ENCODE peak calls at places on chromosome 21, in seven cellular contexts. One of them, this sample, is unnamed.

GRCh38 chr21:45533731-45534571 is 8.3 kb downstream of the SLC19A1 start:
- DNase-seq in SK-MEL-5: no peak
- DNase-seq in iris pigment epithelial cell: no peak
- DNase-seq in substantia nigra: peak; percentile 35
- DNase-seq in aorta: peak; percentile 45
- DNase-seq in renal cortical epithelial cell: no peak
- DNase-seq in progenitor cell of endocrine pancreas: no peak
- DNase-seq in this sample: peak; percentile 65

GRCh38 chr21:33434770-33435360 is 31.7 kb downstream of the IFNGR2 start:
- DNase-seq in SK-MEL-5: peak; percentile 73
- DNase-seq in iris pigment epithelial cell: peak; percentile 95
- DNase-seq in substantia nigra: no peak
- DNase-seq in aorta: no peak
- DNase-seq in renal cortical epithelial cell: peak; percentile 94
- DNase-seq in progenitor cell of endocrine pancreas: no peak
- DNase-seq in this sample: no peak

GRCh38 chr21:32524010-32524719 is 61.2 kb downstream of the TCP10L start:
- DNase-seq in SK-MEL-5: no peak
- DNase-seq in iris pigment epithelial cell: peak; percentile 65
- DNase-seq in substantia nigra: no peak
- DNase-seq in aorta: peak; percentile 52
- DNase-seq in renal cortical epithelial cell: peak; percentile 89
- DNase-seq in progenitor cell of endocrine pancreas: no peak
- DNase-seq in this sample: no peak

GRCh38 chr21:44789880-44790279 is 11.7 kb downstream of the UBE2G2 start:
- DNase-seq in SK-MEL-5: peak; percentile 22
- DNase-seq in iris pigment epithelial cell: peak; percentile 40
- DNase-seq in substantia nigra: no peak
- DNase-seq in aorta: no peak
- DNase-seq in renal cortical epithelial cell: peak; percentile 42
- DNase-seq in progenitor cell of endocrine pancreas: no peak
- DNase-seq in this sample: no peak

GRCh38 chr21:41769933-41770332 is 3.1 kb upstream of the RIPK4 start:
- DNase-seq in SK-MEL-5: no peak
- DNase-seq in iris pigment epithelial cell: no peak
- DNase-seq in substantia nigra: no peak
- DNase-seq in aorta: no peak
- DNase-seq in renal cortical epithelial cell: no peak
- DNase-seq in progenitor cell of endocrine pancreas: no peak
- DNase-seq in this sample: no peak

GRCh38 chr21:45155910-45156309 is 81.5 kb downstream of the ADARB1 start:
- DNase-seq in SK-MEL-5: no peak
- DNase-seq in iris pigment epithelial cell: no peak
- DNase-seq in substantia nigra: no peak
- DNase-seq in aorta: no peak
- DNase-seq in renal cortical epithelial cell: no peak
- DNase-seq in progenitor cell of endocrine pancreas: no peak
- DNase-seq in this sample: no peak

GRCh38 chr21:36613064-36613463 is 85.9 kb upstream of the SIM2 start:
- DNase-seq in SK-MEL-5: no peak
- DNase-seq in iris pigment epithelial cell: peak; percentile 77
- DNase-seq in substantia nigra: no peak
- DNase-seq in aorta: no peak
- DNase-seq in renal cortical epithelial cell: no peak
- DNase-seq in progenitor cell of endocrine pancreas: no peak
- DNase-seq in this sample: no peak

GRCh38 chr21:38277501-38278111 is 20.8 kb downstream of the KCNJ15 start:
- DNase-seq in SK-MEL-5: peak; percentile 2
- DNase-seq in iris pigment epithelial cell: peak; percentile 99
- DNase-seq in substantia nigra: no peak
- DNase-seq in aorta: peak; percentile 74
- DNase-seq in renal cortical epithelial cell: peak; percentile 98
- DNase-seq in progenitor cell of endocrine pancreas: no peak
- DNase-seq in this sample: no peak

GRCh38 chr21:27026501-27026900 is 59.6 kb upstream of the ADAMTS5 start:
- DNase-seq in SK-MEL-5: no peak
- DNase-seq in iris pigment epithelial cell: peak; percentile 16
- DNase-seq in substantia nigra: no peak
- DNase-seq in aorta: no peak
- DNase-seq in renal cortical epithelial cell: no peak
- DNase-seq in progenitor cell of endocrine pancreas: no peak
- DNase-seq in this sample: no peak

GRCh38 chr21:21788591-21788990 is 790.4 kb downstream of the NCAM2 start:
- DNase-seq in SK-MEL-5: no peak
- DNase-seq in iris pigment epithelial cell: peak; percentile 11
- DNase-seq in substantia nigra: no peak
- DNase-seq in aorta: no peak
- DNase-seq in renal cortical epithelial cell: no peak
- DNase-seq in progenitor cell of endocrine pancreas: no peak
- DNase-seq in this sample: no peak

GRCh38 chr21:45140346-45140940 is 66.1 kb downstream of the ADARB1 start:
- DNase-seq in SK-MEL-5: peak; percentile 90
- DNase-seq in iris pigment epithelial cell: peak; percentile 94
- DNase-seq in substantia nigra: peak; percentile 65
- DNase-seq in aorta: peak; percentile 88
- DNase-seq in renal cortical epithelial cell: peak; percentile 83
- DNase-seq in progenitor cell of endocrine pancreas: peak; percentile 69
- DNase-seq in this sample: peak; percentile 86

GRCh38 chr21:41321211-41321907 is 4.8 kb downstream of the FAM3B start:
- DNase-seq in SK-MEL-5: no peak
- DNase-seq in iris pigment epithelial cell: no peak
- DNase-seq in substantia nigra: no peak
- DNase-seq in aorta: no peak
- DNase-seq in renal cortical epithelial cell: no peak
- DNase-seq in progenitor cell of endocrine pancreas: no peak
- DNase-seq in this sample: no peak

GRCh38 chr21:31932470-31932764 is 59.6 kb downstream of the HUNK start:
- DNase-seq in SK-MEL-5: no peak
- DNase-seq in iris pigment epithelial cell: no peak
- DNase-seq in substantia nigra: no peak
- DNase-seq in aorta: no peak
- DNase-seq in renal cortical epithelial cell: no peak
- DNase-seq in progenitor cell of endocrine pancreas: no peak
- DNase-seq in this sample: no peak

GRCh38 chr21:43361127-43361492 is 65.8 kb downstream of the SIK1 start:
- DNase-seq in SK-MEL-5: no peak
- DNase-seq in iris pigment epithelial cell: no peak
- DNase-seq in substantia nigra: no peak
- DNase-seq in aorta: no peak
- DNase-seq in renal cortical epithelial cell: no peak
- DNase-seq in progenitor cell of endocrine pancreas: no peak
- DNase-seq in this sample: no peak

GRCh38 chr21:42263591-42264131 is 44.7 kb downstream of the ABCG1 start:
- DNase-seq in SK-MEL-5: no peak
- DNase-seq in iris pigment epithelial cell: no peak
- DNase-seq in substantia nigra: no peak
- DNase-seq in aorta: peak; percentile 73
- DNase-seq in renal cortical epithelial cell: no peak
- DNase-seq in progenitor cell of endocrine pancreas: no peak
- DNase-seq in this sample: peak; percentile 84

GRCh38 chr21:31335957-31336738 is 7.9 kb downstream of the TIAM1 start:
- DNase-seq in SK-MEL-5: no peak
- DNase-seq in iris pigment epithelial cell: peak; percentile 96
- DNase-seq in substantia nigra: peak; percentile 33
- DNase-seq in aorta: no peak
- DNase-seq in renal cortical epithelial cell: peak; percentile 77
- DNase-seq in progenitor cell of endocrine pancreas: no peak
- DNase-seq in this sample: no peak

GRCh38 chr21:46195595-46196195 is 11.4 kb upstream of the SPATC1L start:
- DNase-seq in SK-MEL-5: no peak
- DNase-seq in iris pigment epithelial cell: no peak
- DNase-seq in substantia nigra: no peak
- DNase-seq in aorta: peak; percentile 29
- DNase-seq in renal cortical epithelial cell: no peak
- DNase-seq in progenitor cell of endocrine pancreas: peak; percentile 6
- DNase-seq in this sample: no peak

GRCh38 chr21:35336534-35336933 is 287.4 kb upstream of the RUNX1 start:
- DNase-seq in SK-MEL-5: no peak
- DNase-seq in iris pigment epithelial cell: peak; percentile 43
- DNase-seq in substantia nigra: no peak
- DNase-seq in aorta: no peak
- DNase-seq in renal cortical epithelial cell: no peak
- DNase-seq in progenitor cell of endocrine pancreas: no peak
- DNase-seq in this sample: no peak

GRCh38 chr21:38989745-38990423 is 184.2 kb downstream of the ETS2 start:
- DNase-seq in SK-MEL-5: no peak
- DNase-seq in iris pigment epithelial cell: peak; percentile 86
- DNase-seq in substantia nigra: no peak
- DNase-seq in aorta: no peak
- DNase-seq in renal cortical epithelial cell: peak; percentile 48
- DNase-seq in progenitor cell of endocrine pancreas: no peak
- DNase-seq in this sample: peak; percentile 85

GRCh38 chr21:16196521-16197208 is 466.9 kb downstream of the USP25 start:
- DNase-seq in SK-MEL-5: peak; percentile 14
- DNase-seq in iris pigment epithelial cell: peak; percentile 53
- DNase-seq in substantia nigra: no peak
- DNase-seq in aorta: no peak
- DNase-seq in renal cortical epithelial cell: peak; percentile 32
- DNase-seq in progenitor cell of endocrine pancreas: no peak
- DNase-seq in this sample: no peak

GRCh38 chr21:33202464-33203363 is 27.0 kb upstream of the IFNAR2 start:
- DNase-seq in SK-MEL-5: peak; percentile 18
- DNase-seq in iris pigment epithelial cell: no peak
- DNase-seq in substantia nigra: no peak
- DNase-seq in aorta: no peak
- DNase-seq in renal cortical epithelial cell: no peak
- DNase-seq in progenitor cell of endocrine pancreas: no peak
- DNase-seq in this sample: no peak

GRCh38 chr21:29265690-29266479 is 32.8 kb upstream of the BACH1 start:
- DNase-seq in SK-MEL-5: no peak
- DNase-seq in iris pigment epithelial cell: no peak
- DNase-seq in substantia nigra: no peak
- DNase-seq in aorta: no peak
- DNase-seq in renal cortical epithelial cell: peak; percentile 9
- DNase-seq in progenitor cell of endocrine pancreas: no peak
- DNase-seq in this sample: no peak

GRCh38 chr21:25925064-25925463 is 190.3 kb downstream of the GABPA start:
- DNase-seq in SK-MEL-5: no peak
- DNase-seq in iris pigment epithelial cell: no peak
- DNase-seq in substantia nigra: no peak
- DNase-seq in aorta: no peak
- DNase-seq in renal cortical epithelial cell: no peak
- DNase-seq in progenitor cell of endocrine pancreas: no peak
- DNase-seq in this sample: no peak

GRCh38 chr21:33940846-33941245 is 25.2 kb upstream of the ATP5PO start:
- DNase-seq in SK-MEL-5: no peak
- DNase-seq in iris pigment epithelial cell: peak; percentile 39
- DNase-seq in substantia nigra: no peak
- DNase-seq in aorta: no peak
- DNase-seq in renal cortical epithelial cell: peak; percentile 25
- DNase-seq in progenitor cell of endocrine pancreas: no peak
- DNase-seq in this sample: no peak

GRCh38 chr21:44356636-44357035 is 3.2 kb downstream of the TRPM2 start:
- DNase-seq in SK-MEL-5: no peak
- DNase-seq in iris pigment epithelial cell: no peak
- DNase-seq in substantia nigra: no peak
- DNase-seq in aorta: no peak
- DNase-seq in renal cortical epithelial cell: peak; percentile 7
- DNase-seq in progenitor cell of endocrine pancreas: no peak
- DNase-seq in this sample: no peak

GRCh38 chr21:24759348-24760118 is 847.7 kb downstream of the MRPL39 start:
- DNase-seq in SK-MEL-5: peak; percentile 29
- DNase-seq in iris pigment epithelial cell: no peak
- DNase-seq in substantia nigra: no peak
- DNase-seq in aorta: no peak
- DNase-seq in renal cortical epithelial cell: no peak
- DNase-seq in progenitor cell of endocrine pancreas: no peak
- DNase-seq in this sample: no peak

GRCh38 chr21:26064506-26064905 is 106.1 kb downstream of the APP start:
- DNase-seq in SK-MEL-5: no peak
- DNase-seq in iris pigment epithelial cell: no peak
- DNase-seq in substantia nigra: no peak
- DNase-seq in aorta: no peak
- DNase-seq in renal cortical epithelial cell: no peak
- DNase-seq in progenitor cell of endocrine pancreas: no peak
- DNase-seq in this sample: no peak

GRCh38 chr21:33383056-33383888 is 19.9 kb upstream of the IFNGR2 start:
- DNase-seq in SK-MEL-5: peak; percentile 37
- DNase-seq in iris pigment epithelial cell: peak; percentile 92
- DNase-seq in substantia nigra: no peak
- DNase-seq in aorta: peak; percentile 88
- DNase-seq in renal cortical epithelial cell: peak; percentile 95
- DNase-seq in progenitor cell of endocrine pancreas: no peak
- DNase-seq in this sample: peak; percentile 92

GRCh38 chr21:37263827-37264226 is 3.3 kb downstream of the VPS26C start:
- DNase-seq in SK-MEL-5: no peak
- DNase-seq in iris pigment epithelial cell: peak; percentile 50
- DNase-seq in substantia nigra: no peak
- DNase-seq in aorta: no peak
- DNase-seq in renal cortical epithelial cell: no peak
- DNase-seq in progenitor cell of endocrine pancreas: no peak
- DNase-seq in this sample: no peak

GRCh38 chr21:46092026-46092764 is 5.7 kb upstream of the COL6A2 start:
- DNase-seq in SK-MEL-5: no peak
- DNase-seq in iris pigment epithelial cell: peak; percentile 96
- DNase-seq in substantia nigra: no peak
- DNase-seq in aorta: peak; percentile 88
- DNase-seq in renal cortical epithelial cell: no peak
- DNase-seq in progenitor cell of endocrine pancreas: no peak
- DNase-seq in this sample: peak; percentile 84

GRCh38 chr21:31457675-31458074 is 113.6 kb upstream of the TIAM1 start:
- DNase-seq in SK-MEL-5: peak; percentile 56
- DNase-seq in iris pigment epithelial cell: no peak
- DNase-seq in substantia nigra: no peak
- DNase-seq in aorta: no peak
- DNase-seq in renal cortical epithelial cell: no peak
- DNase-seq in progenitor cell of endocrine pancreas: no peak
- DNase-seq in this sample: no peak

GRCh38 chr21:19771881-19772280 is 1226.3 kb upstream of the NCAM2 start:
- DNase-seq in SK-MEL-5: no peak
- DNase-seq in iris pigment epithelial cell: no peak
- DNase-seq in substantia nigra: no peak
- DNase-seq in aorta: no peak
- DNase-seq in renal cortical epithelial cell: no peak
- DNase-seq in progenitor cell of endocrine pancreas: no peak
- DNase-seq in this sample: no peak